ENCODE peak calls at places on chromosomes 2 and 18, in six cellular contexts. One of them, this sample, is unnamed.

GRCh38 chr2:237697586-237698337 is 70.4 kb downstream of the LRRFIP1 start:
- DNase-seq in left cardiac atrium: no peak
- DNase-seq in BE2C: no peak
- DNase-seq in nucleus accumbens: no peak
- DNase-seq in T-helper 9 cell: no peak
- DNase-seq in progenitor cell of endocrine pancreas: no peak
- DNase-seq in this sample: no peak

GRCh38 chr18:2178036-2178435 is 393.3 kb downstream of the METTL4 start:
- DNase-seq in left cardiac atrium: no peak
- DNase-seq in BE2C: no peak
- DNase-seq in nucleus accumbens: no peak
- DNase-seq in T-helper 9 cell: no peak
- DNase-seq in progenitor cell of endocrine pancreas: no peak
- DNase-seq in this sample: no peak

GRCh38 chr2:64606495-64607363 is 47.0 kb downstream of the SERTAD2 start:
- DNase-seq in left cardiac atrium: peak; percentile 92
- DNase-seq in BE2C: no peak
- DNase-seq in nucleus accumbens: no peak
- DNase-seq in T-helper 9 cell: peak; percentile 75
- DNase-seq in progenitor cell of endocrine pancreas: no peak
- DNase-seq in this sample: no peak

GRCh38 chr2:239468491-239469017 is 67.7 kb upstream of the HDAC4 start:
- DNase-seq in left cardiac atrium: no peak
- DNase-seq in BE2C: no peak
- DNase-seq in nucleus accumbens: no peak
- DNase-seq in T-helper 9 cell: no peak
- DNase-seq in progenitor cell of endocrine pancreas: peak; percentile 5
- DNase-seq in this sample: no peak

GRCh38 chr2:67451086-67451832 is 54.1 kb downstream of the ETAA1 start:
- DNase-seq in left cardiac atrium: no peak
- DNase-seq in BE2C: peak; percentile 2
- DNase-seq in nucleus accumbens: no peak
- DNase-seq in T-helper 9 cell: no peak
- DNase-seq in progenitor cell of endocrine pancreas: no peak
- DNase-seq in this sample: no peak

GRCh38 chr2:69177063-69177771 is 164.2 kb downstream of the ANTXR1 start:
- DNase-seq in left cardiac atrium: peak; percentile 75
- DNase-seq in BE2C: peak; percentile 58
- DNase-seq in nucleus accumbens: no peak
- DNase-seq in T-helper 9 cell: no peak
- DNase-seq in progenitor cell of endocrine pancreas: no peak
- DNase-seq in this sample: no peak

GRCh38 chr2:214169736-214170135 is 241.1 kb upstream of the VWC2L start:
- DNase-seq in left cardiac atrium: no peak
- DNase-seq in BE2C: no peak
- DNase-seq in nucleus accumbens: no peak
- DNase-seq in T-helper 9 cell: no peak
- DNase-seq in progenitor cell of endocrine pancreas: no peak
- DNase-seq in this sample: no peak

GRCh38 chr2:58916127-58916526 is 675.0 kb upstream of the FANCL start:
- DNase-seq in left cardiac atrium: no peak
- DNase-seq in BE2C: no peak
- DNase-seq in nucleus accumbens: no peak
- DNase-seq in T-helper 9 cell: no peak
- DNase-seq in progenitor cell of endocrine pancreas: no peak
- DNase-seq in this sample: no peak

GRCh38 chr2:113324684-113325160 is 46.0 kb upstream of the PAX8 start:
- DNase-seq in left cardiac atrium: peak; percentile 55
- DNase-seq in BE2C: peak; percentile 56
- DNase-seq in nucleus accumbens: peak; percentile 36
- DNase-seq in T-helper 9 cell: peak; percentile 23
- DNase-seq in progenitor cell of endocrine pancreas: peak; percentile 29
- DNase-seq in this sample: no peak

GRCh38 chr2:38428940-38429339 is 51.9 kb upstream of the ATL2 start:
- DNase-seq in left cardiac atrium: no peak
- DNase-seq in BE2C: no peak
- DNase-seq in nucleus accumbens: no peak
- DNase-seq in T-helper 9 cell: no peak
- DNase-seq in progenitor cell of endocrine pancreas: no peak
- DNase-seq in this sample: no peak

GRCh38 chr2:62801814-62802524 is 96.5 kb downstream of the EHBP1 start:
- DNase-seq in left cardiac atrium: no peak
- DNase-seq in BE2C: no peak
- DNase-seq in nucleus accumbens: no peak
- DNase-seq in T-helper 9 cell: no peak
- DNase-seq in progenitor cell of endocrine pancreas: no peak
- DNase-seq in this sample: no peak

GRCh38 chr2:274503-274902 is 9.8 kb downstream of the ACP1 start:
- DNase-seq in left cardiac atrium: no peak
- DNase-seq in BE2C: no peak
- DNase-seq in nucleus accumbens: no peak
- DNase-seq in T-helper 9 cell: no peak
- DNase-seq in progenitor cell of endocrine pancreas: no peak
- DNase-seq in this sample: no peak

GRCh38 chr2:189629553-189630453 is 31.5 kb upstream of the ASNSD1 start:
- DNase-seq in left cardiac atrium: no peak
- DNase-seq in BE2C: no peak
- DNase-seq in nucleus accumbens: no peak
- DNase-seq in T-helper 9 cell: no peak
- DNase-seq in progenitor cell of endocrine pancreas: no peak
- DNase-seq in this sample: no peak

This sample was measured in neuronal stem cell.